ENCODE peak calls at places on chromosomes 12 and 14, in seven cellular contexts. Q is A549, C is stomach, R is tibial nerve, S is uterus, W is GM12892, I is body of pancreas. V is an unnamed sample.

GRCh38 chr12:104890463-104891096 is 67.5 kb downstream of the SLC41A2 start:
- DNase-seq in Q (no peak), C (no peak), R (no peak), S (no peak), W (no peak), I (no peak), V (no peak)

GRCh38 chr12:53428741-53429140 is 5.1 kb downstream of the AMHR2 start:
- DNase-seq in Q (no peak), C (no peak), R (no peak), S (no peak), W (no peak), I (no peak), V (peak)

GRCh38 chr14:24566318-24566717 is 9.7 kb downstream of the CTSG start:
- DNase-seq in Q (no peak), C (no peak), R (no peak), S (no peak), W (no peak), I (no peak), V (no peak)

GRCh38 chr14:69547701-69548348 is 26.8 kb downstream of the CCDC177 start:
- DNase-seq in Q (no peak), C (no peak), R (no peak), S (no peak), W (no peak), I (peak), V (no peak)

GRCh38 chr14:95519699-95520098 is 3.2 kb upstream of the SYNE3 start:
- DNase-seq in Q (no peak), C (peak), R (peak), S (peak), W (no peak), I (peak), V (peak)

GRCh38 chr14:29536886-29537511 is 390.6 kb downstream of the PRKD1 start:
- DNase-seq in Q (peak), C (no peak), R (no peak), S (no peak), W (no peak), I (no peak), V (no peak)

GRCh38 chr14:97298331-97298730 is 501.1 kb downstream of the VRK1 start:
- DNase-seq in Q (peak), C (no peak), R (no peak), S (no peak), W (no peak), I (no peak), V (no peak)

GRCh38 chr14:58768977-58769376 is 131.2 kb downstream of the DACT1 start:
- DNase-seq in Q (no peak), C (no peak), R (no peak), S (no peak), W (no peak), I (no peak), V (no peak)

GRCh38 chr14:74579447-74580274 is 32.4 kb downstream of the LTBP2 start:
- DNase-seq in Q (peak), C (no peak), R (no peak), S (no peak), W (no peak), I (no peak), V (no peak)

GRCh38 chr12:60172266-60172665 is 576.4 kb downstream of the SLC16A7 start:
- DNase-seq in Q (no peak), C (no peak), R (no peak), S (no peak), W (no peak), I (no peak), V (no peak)

GRCh38 chr12:52613363-52614030 is 4.9 kb downstream of the KRT73 start:
- DNase-seq in Q (no peak), C (no peak), R (no peak), S (no peak), W (no peak), I (no peak), V (no peak)

GRCh38 chr14:29788093-29788492 is 139.6 kb downstream of the PRKD1 start:
- DNase-seq in Q (no peak), C (no peak), R (no peak), S (no peak), W (no peak), I (no peak), V (no peak)

GRCh38 chr14:104694991-104695659 is 5.7 kb downstream of the INF2 start:
- DNase-seq in Q (no peak), C (peak), R (no peak), S (no peak), W (no peak), I (no peak), V (no peak)

GRCh38 chr12:26724309-26724702 is 108.7 kb downstream of the ITPR2 start:
- DNase-seq in Q (no peak), C (no peak), R (no peak), S (no peak), W (no peak), I (no peak), V (no peak)

GRCh38 chr14:70378687-70379086 is 19.2 kb upstream of the COX16 start:
- DNase-seq in Q (no peak), C (no peak), R (no peak), S (no peak), W (no peak), I (no peak), V (no peak)

GRCh38 chr12:90028620-90029051 is 320.0 kb upstream of the ATP2B1 start:
- DNase-seq in Q (no peak), C (no peak), R (no peak), S (no peak), W (no peak), I (no peak), V (no peak)

GRCh38 chr14:67557118-67557517 is 24.0 kb downstream of the PLEKHH1 start:
- DNase-seq in Q (peak), C (no peak), R (no peak), S (no peak), W (no peak), I (no peak), V (no peak)

GRCh38 chr12:104764225-104765073 is 193.6 kb downstream of the SLC41A2 start:
- DNase-seq in Q (no peak), C (no peak), R (no peak), S (no peak), W (no peak), I (no peak), V (no peak)

GRCh38 chr12:21476949-21477348 is 24.5 kb downstream of the RECQL start:
- DNase-seq in Q (no peak), C (no peak), R (no peak), S (no peak), W (no peak), I (no peak), V (no peak)

GRCh38 chr12:48128800-48129199 is 9.6 kb downstream of the PFKM start:
- DNase-seq in Q (no peak), C (no peak), R (no peak), S (no peak), W (no peak), I (no peak), V (no peak)

GRCh38 chr12:32047357-32047828 is 59.3 kb upstream of the BICD1 start:
- DNase-seq in Q (no peak), C (no peak), R (no peak), S (no peak), W (no peak), I (no peak), V (no peak)

GRCh38 chr14:50156111-50156510 is 39.7 kb upstream of the VCPKMT start:
- DNase-seq in Q (no peak), C (no peak), R (no peak), S (no peak), W (no peak), I (no peak), V (no peak)

GRCh38 chr12:76101739-76102385 is 17.4 kb upstream of the NAP1L1 start:
- DNase-seq in Q (no peak), C (no peak), R (no peak), S (no peak), W (no peak), I (no peak), V (no peak)

GRCh38 chr14:74531467-74531866 is 37.9 kb downstream of the ISCA2 start:
- DNase-seq in Q (peak), C (peak), R (no peak), S (no peak), W (no peak), I (no peak), V (peak)

GRCh38 chr12:12397184-12397583 is 40.3 kb downstream of the BORCS5 start:
- DNase-seq in Q (no peak), C (no peak), R (no peak), S (no peak), W (no peak), I (no peak), V (no peak)

GRCh38 chr14:52801014-52801708 is 9.8 kb upstream of the GNPNAT1 start:
- DNase-seq in Q (peak), C (no peak), R (no peak), S (no peak), W (no peak), I (peak), V (no peak)

GRCh38 chr12:5305425-5305824 is 126.5 kb upstream of the NTF3 start:
- DNase-seq in Q (no peak), C (no peak), R (no peak), S (no peak), W (no peak), I (no peak), V (no peak)

GRCh38 chr14:96119947-96120346 is 80.8 kb downstream of the C14orf132 start:
- DNase-seq in Q (no peak), C (no peak), R (no peak), S (no peak), W (no peak), I (no peak), V (no peak)

GRCh38 chr12:42696424-42697149 is 107.0 kb upstream of the PRICKLE1 start:
- DNase-seq in Q (no peak), C (peak), R (peak), S (peak), W (no peak), I (peak), V (peak)

GRCh38 chr12:65943388-65944137 is 119.3 kb downstream of the HMGA2 start:
- DNase-seq in Q (no peak), C (no peak), R (no peak), S (no peak), W (no peak), I (no peak), V (no peak)

GRCh38 chr14:64410084-64410774 is 22.1 kb downstream of the MTHFD1 start:
- DNase-seq in Q (peak), C (no peak), R (no peak), S (no peak), W (no peak), I (no peak), V (peak)

GRCh38 chr12:130752692-130753230 is 36.7 kb upstream of the RIMBP2 start:
- DNase-seq in Q (no peak), C (no peak), R (no peak), S (no peak), W (no peak), I (no peak), V (no peak)

GRCh38 chr12:45637706-45638105 is 91.8 kb upstream of the ARID2 start:
- DNase-seq in Q (no peak), C (no peak), R (no peak), S (no peak), W (no peak), I (no peak), V (no peak)

GRCh38 chr14:95614335-95614734 is 71.9 kb upstream of the TCL1B start:
- DNase-seq in Q (peak), C (no peak), R (no peak), S (no peak), W (no peak), I (peak), V (peak)

GRCh38 chr12:24852420-24852819 is 96.5 kb downstream of the BCAT1 start:
- DNase-seq in Q (no peak), C (no peak), R (no peak), S (no peak), W (no peak), I (no peak), V (no peak)

DNA sequence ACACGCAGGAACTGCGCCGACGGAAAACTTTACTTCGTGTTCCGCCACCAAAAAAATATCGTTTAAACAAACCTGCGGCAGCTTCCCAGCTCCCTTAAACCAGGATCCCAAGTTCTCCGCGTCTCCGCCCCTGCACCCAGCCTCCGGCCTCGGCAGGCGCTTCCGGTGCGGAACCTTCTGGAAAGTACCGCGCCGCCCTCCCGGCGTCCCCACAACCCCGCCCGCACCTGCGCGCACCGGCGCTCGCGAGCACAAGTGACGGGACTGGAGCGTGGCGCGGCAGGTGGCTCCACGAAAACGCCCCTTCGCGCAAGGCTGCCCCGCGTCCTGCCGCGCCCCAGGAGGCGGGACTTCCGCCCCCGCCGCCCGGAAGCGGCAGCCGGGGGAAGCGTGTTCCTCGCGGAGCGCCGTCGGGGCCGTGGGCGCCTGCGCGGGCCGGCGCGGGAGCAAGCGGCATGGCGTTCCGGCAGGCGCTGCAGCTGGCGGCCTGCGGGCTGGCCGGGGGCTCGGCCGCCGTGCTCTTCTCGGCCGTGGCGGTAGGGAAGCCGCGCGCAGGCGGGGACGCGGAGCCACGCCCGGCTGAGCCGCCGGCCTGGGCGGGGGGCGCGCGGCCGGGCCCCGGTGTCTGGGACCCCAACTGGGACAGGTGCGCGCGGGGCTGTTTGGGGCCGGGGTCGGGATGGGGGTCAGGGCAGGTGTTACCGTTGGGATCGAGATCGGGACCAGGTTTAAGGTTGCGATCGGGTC is at the start of gene PGAM5:
- DNase-seq in Q (peak), C (peak), R (peak), S (peak), W (peak), I (peak), V (peak)
- TF ChIP-seq POLR2A in Q (peak), C (no peak), R (peak), S (peak), W (peak), I (peak), V (peak)

GRCh38 chr12:22500100-22500499 is 44.2 kb downstream of the C2CD5 start:
- DNase-seq in Q (no peak), C (no peak), R (no peak), S (no peak), W (no peak), I (no peak), V (no peak)

GRCh38 chr12:22494319-22494718 is 50.0 kb downstream of the C2CD5 start:
- DNase-seq in Q (no peak), C (no peak), R (no peak), S (no peak), W (no peak), I (no peak), V (no peak)

DNA sequence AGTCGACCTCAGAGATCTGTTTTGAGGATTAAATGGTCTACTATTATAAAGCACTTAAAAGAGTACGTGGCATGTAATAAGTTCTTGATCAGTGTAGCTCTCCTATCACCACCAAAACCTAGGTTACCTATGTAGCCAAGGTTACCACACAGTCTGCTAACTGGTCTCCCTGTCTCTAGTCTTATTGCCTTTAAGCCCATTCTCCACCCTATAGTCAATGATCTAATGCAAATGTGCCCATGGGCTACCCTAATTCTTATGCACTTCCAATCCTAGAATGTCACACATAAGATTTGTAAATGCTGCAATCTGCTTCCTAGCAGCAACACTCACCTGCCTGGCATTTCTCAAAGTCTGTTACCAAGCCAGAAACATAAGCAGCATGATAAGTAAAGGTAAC is 44.9 kb downstream of the C2CD5 start:
- DNase-seq in Q (no peak), C (no peak), R (no peak), S (no peak), W (no peak), I (no peak), V (no peak)
- TF ChIP-seq POLR2A in Q (no peak), C (no peak), R (no peak), S (no peak), W (no peak), I (no peak), V (no peak)

GRCh38 chr12:108635201-108635996 is 1.7 kb upstream of the SELPLG start:
- DNase-seq in Q (no peak), C (no peak), R (no peak), S (no peak), W (peak), I (no peak), V (no peak)

GRCh38 chr12:108635997-108636808 is 2.5 kb upstream of the SELPLG start:
- DNase-seq in Q (no peak), C (no peak), R (no peak), S (no peak), W (no peak), I (no peak), V (no peak)

GRCh38 chr12:108633081-108633533 is 587 bp downstream of the SELPLG start:
- DNase-seq in Q (no peak), C (no peak), R (no peak), S (no peak), W (no peak), I (no peak), V (no peak)

GRCh38 chr12:108634225-108634795 is 616 bp upstream of the SELPLG start:
- DNase-seq in Q (peak), C (peak), R (no peak), S (no peak), W (no peak), I (no peak), V (no peak)

DNA sequence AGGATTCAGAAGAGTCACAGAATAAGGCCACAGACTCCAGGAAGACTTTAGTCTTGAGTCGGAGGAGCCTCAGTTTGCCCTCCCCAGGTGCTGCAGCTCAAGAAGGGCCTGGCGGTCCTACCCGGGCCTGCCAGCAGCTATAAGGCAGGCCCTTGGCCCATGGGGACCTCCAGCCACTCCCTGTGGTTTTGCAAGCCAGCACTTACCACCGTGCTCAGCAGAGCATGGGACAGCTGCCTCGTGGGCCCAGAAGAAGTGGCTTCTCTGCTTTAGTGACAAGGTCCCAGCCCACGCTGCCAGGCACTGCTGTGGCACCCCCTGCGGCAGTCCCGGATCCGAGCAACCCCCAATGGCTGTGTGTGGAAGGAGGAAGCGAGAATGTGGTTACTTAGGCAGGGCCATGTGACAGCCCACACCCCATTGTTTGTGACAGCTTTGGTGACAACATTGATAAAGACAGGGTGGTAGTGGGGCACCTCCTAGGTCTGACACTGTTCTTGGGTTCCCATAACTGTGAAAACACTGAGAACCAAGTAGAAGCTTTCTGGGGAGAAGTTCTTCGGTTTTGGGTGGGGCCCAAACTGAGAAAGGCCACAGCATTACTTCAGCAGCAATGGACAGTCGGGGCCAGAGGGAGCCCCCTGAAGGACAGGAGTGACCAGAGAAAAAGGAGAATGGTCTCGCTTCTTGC is at the start of gene SELPLG:
- DNase-seq in Q (no peak), C (peak), R (no peak), S (no peak), W (peak), I (peak), V (peak)
- TF ChIP-seq POLR2A in Q (no peak), C (no peak), R (peak), S (no peak), W (no peak), I (no peak), V (no peak)

DNA sequence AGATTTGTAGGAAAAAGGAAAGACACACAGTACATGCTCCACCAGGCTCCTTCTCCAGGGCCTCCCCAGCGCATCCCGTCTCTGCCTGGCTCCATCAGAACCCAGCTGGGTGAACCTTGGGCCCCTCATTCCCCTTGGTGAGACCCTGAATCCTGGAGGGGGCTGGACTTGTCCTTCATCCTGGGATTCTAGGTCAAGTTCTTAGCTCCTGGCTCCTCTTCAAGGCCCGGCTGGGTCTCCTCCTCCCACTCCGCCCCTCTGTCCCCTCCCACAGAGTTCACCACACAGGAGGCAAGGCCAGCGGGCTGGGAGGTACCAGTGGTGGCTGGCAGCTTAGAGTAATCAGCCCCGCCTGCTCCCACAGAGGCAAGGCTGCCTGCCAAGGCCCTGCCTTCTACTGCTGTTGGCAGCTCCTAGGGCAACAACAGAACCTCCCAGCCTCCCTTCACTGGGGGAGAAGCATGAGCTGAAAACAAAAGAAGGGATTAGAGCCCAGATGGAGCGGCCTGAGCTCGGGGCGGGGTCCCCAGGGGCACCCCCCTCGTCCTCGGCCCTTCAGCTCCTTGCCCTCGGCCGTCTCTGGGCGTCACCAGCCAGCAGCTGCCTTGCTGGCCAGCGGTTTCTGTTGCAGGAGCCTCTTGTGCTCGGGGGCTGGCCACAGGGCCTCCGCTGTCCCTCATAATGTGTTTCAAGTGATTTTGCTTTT is 49.4 kb downstream of the PSMA6 start:
- DNase-seq in Q (peak), C (peak), R (peak), S (peak), W (no peak), I (peak), V (peak)
- TF ChIP-seq POLR2A in Q (peak), C (no peak), R (peak), S (peak), W (no peak), I (peak), V (peak)

V was measured in adrenal gland.